ENCODE peak calls at places on chromosomes 4 and X, in seven cellular contexts. C is Peyer's patch, K is A549, E is psoas muscle, G is keratinocyte, O is OCI-LY7, A is HCT116. W is an unnamed sample.

GRCh38 chr4:85028910-85029309 is 62.4 kb upstream of the WDFY3 start:
- DNase-seq in C (no peak), K (no peak), E (no peak), G (no peak), O (no peak), A (no peak), W (no peak)

GRCh38 chr4:74308215-74308614 is at the start of gene EPGN:
- DNase-seq in C (no peak), K (no peak), E (no peak), G (peak; percentile 48), O (no peak), A (no peak), W (no peak)

GRCh38 chr4:88728146-88728545 is 30.5 kb upstream of the NAP1L5 start:
- DNase-seq in C (no peak), K (no peak), E (peak; percentile 69), G (no peak), O (no peak), A (no peak), W (no peak)

GRCh38 chr4:9971711-9972110 is 49.6 kb downstream of the SLC2A9 start:
- DNase-seq in C (no peak), K (no peak), E (no peak), G (no peak), O (no peak), A (no peak), W (no peak)

GRCh38 chrX:108022491-108023089 is 22.3 kb upstream of the VSIG1 start:
- DNase-seq in C (no peak), K (no peak), E (no peak), G (no peak), O (no peak), A (no peak), W (no peak)

GRCh38 chr4:3202836-3203820 is 45.8 kb upstream of the MSANTD1 start:
- DNase-seq in C (no peak), K (no peak), E (no peak), G (no peak), O (no peak), A (no peak), W (no peak)

GRCh38 chr4:78397292-78397630 is 154.3 kb upstream of the ANXA3 start:
- DNase-seq in C (no peak), K (no peak), E (no peak), G (no peak), O (no peak), A (no peak), W (no peak)

GRCh38 chr4:111631157-111631999 is 513.9 kb upstream of the FAM241A start:
- DNase-seq in C (no peak), K (no peak), E (no peak), G (no peak), O (peak; percentile 6), A (peak; percentile 12), W (no peak)

GRCh38 chr4:154399259-154399974 is 92.2 kb downstream of the DCHS2 start:
- DNase-seq in C (no peak), K (peak; percentile 27), E (no peak), G (no peak), O (no peak), A (no peak), W (no peak)

GRCh38 chr4:122606364-122607043 is 14.4 kb downstream of the IL21 start:
- DNase-seq in C (no peak), K (no peak), E (no peak), G (no peak), O (no peak), A (no peak), W (no peak)

GRCh38 chr4:53022162-53023100 is 160.3 kb downstream of the RASL11B start:
- DNase-seq in C (no peak), K (no peak), E (no peak), G (no peak), O (no peak), A (no peak), W (no peak)

GRCh38 chr4:187139116-187139515 is 415.5 kb upstream of the FAT1 start:
- DNase-seq in C (no peak), K (no peak), E (no peak), G (no peak), O (no peak), A (no peak), W (no peak)

GRCh38 chrX:41045960-41046567 is 39.2 kb upstream of the USP9X start:
- DNase-seq in C (no peak), K (no peak), E (no peak), G (no peak), O (no peak), A (no peak), W (no peak)

GRCh38 chr4:153661215-153661822 is 22.8 kb upstream of the TLR2 start:
- DNase-seq in C (no peak), K (no peak), E (no peak), G (no peak), O (no peak), A (no peak), W (no peak)

GRCh38 chrX:74117962-74118361 is 186.0 kb upstream of the ZCCHC13 start:
- DNase-seq in C (no peak), K (no peak), E (no peak), G (no peak), O (no peak), A (no peak), W (no peak)

GRCh38 chrX:104195489-104196084 is 29.3 kb downstream of the FAM199X start:
- DNase-seq in C (no peak), K (peak; percentile 4), E (no peak), G (no peak), O (peak; percentile 35), A (peak; percentile 1), W (no peak)

GRCh38 chr4:8913121-8913857 is 41.6 kb upstream of the HMX1 start:
- DNase-seq in C (peak; percentile 26), K (no peak), E (peak; percentile 22), G (no peak), O (no peak), A (no peak), W (peak; percentile 4)

GRCh38 chr4:70815370-70815769 is 24.3 kb downstream of the GRSF1 start:
- DNase-seq in C (no peak), K (no peak), E (no peak), G (no peak), O (no peak), A (no peak), W (no peak)

GRCh38 chrX:2650037-2650436 is 41.1 kb upstream of the CD99 start:
- DNase-seq in C (no peak), K (no peak), E (no peak), G (no peak), O (no peak), A (no peak), W (no peak)

GRCh38 chrX:39753296-39753996 is 344.3 kb downstream of the BCOR start:
- DNase-seq in C (no peak), K (no peak), E (no peak), G (peak; percentile 50), O (no peak), A (no peak), W (no peak)

GRCh38 chrX:48003367-48003757 is 427 bp downstream of the ZNF182 start:
- DNase-seq in C (peak; percentile 53), K (peak; percentile 4), E (no peak), G (no peak), O (peak; percentile 40), A (no peak), W (no peak)

GRCh38 chr4:179586460-179586859 is 2144.2 kb upstream of the AGA start:
- DNase-seq in C (no peak), K (no peak), E (no peak), G (no peak), O (no peak), A (no peak), W (no peak)

GRCh38 chr4:172983014-172983413 is 185.6 kb upstream of the GALNT7 start:
- DNase-seq in C (no peak), K (no peak), E (no peak), G (no peak), O (no peak), A (no peak), W (no peak)

GRCh38 chrX:28997716-28998115 is 410.5 kb downstream of the IL1RAPL1 start:
- DNase-seq in C (no peak), K (no peak), E (no peak), G (no peak), O (no peak), A (no peak), W (no peak)

DNA sequence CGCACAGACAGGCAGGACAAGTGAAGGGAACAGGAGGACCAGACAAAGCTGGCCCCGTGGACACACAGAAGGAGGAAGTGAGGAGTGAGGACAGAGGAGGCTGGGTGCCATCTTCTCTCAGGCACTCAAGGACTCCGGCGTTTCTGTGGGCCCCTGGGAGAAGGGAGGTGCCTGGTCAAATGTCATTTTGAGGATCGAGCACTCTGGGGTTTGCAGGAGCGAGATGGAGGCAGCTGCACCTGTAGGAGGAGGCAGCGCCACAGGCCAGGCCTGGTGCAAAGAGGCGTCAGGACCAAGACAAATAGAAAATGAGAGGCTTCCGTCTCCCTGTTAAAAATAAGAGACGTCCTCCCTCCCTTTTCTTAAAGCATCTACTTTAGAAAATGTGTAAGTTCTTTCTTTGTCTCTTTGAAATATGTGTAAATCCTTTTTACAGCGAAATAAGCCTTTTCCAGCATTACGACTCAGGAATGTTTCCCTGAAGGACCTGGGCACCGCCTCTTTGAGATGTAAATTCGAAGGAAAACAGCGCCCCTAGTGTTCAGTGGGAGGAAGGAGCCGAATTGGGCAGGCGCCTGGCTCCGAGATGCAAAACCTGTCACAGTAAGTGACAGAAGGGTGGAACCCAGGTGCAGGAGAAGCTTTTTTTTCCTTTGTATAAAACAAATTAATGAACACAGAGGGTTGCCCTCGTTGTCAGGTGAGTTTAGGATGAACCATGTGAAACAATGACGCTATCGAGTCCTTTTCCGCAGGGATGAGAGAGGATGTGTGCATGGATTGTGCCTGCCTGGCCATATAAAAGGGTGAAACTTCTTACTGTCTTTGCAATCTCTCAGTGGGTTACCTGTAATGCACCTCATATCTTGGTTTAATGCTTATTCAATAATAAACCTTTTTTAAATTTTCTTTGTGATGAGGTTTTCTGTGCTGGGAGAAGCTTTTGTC is 1.4 kb upstream of the C4orf50 start:
- DNase-seq in C (peak; percentile 53), K (peak; percentile 44), E (no peak), G (peak; percentile 2), O (peak; percentile 52), A (peak; percentile 36), W (no peak)
- TF ChIP-seq CTCF in C (peak; percentile 55), K (peak; percentile 64), E (peak; percentile 63), G (peak; percentile 53), O (peak; percentile 94), A (peak; percentile 89), W (peak; percentile 69)

DNA sequence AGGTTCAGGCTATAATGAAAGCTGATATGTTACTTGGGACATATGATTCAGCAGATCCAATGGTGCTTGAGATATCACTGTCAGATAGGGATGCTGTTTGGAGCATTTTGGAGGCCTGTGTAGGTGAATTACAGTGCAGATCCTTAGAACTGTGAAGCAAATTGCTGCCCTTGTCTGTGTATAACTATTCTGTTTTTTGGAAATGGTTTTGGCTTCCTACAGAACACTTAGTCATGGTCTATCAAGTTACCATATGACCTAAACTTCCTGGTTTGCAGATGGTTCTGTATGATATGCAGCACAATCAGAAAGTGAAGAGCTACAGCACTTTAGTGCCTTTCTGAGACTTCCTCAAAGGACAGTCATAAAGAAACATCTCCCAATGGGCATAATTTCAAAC is 688.6 kb downstream of the SH3BGRL start:
- DNase-seq in C (no peak), K (no peak), E (no peak), G (no peak), O (no peak), A (no peak), W (no peak)
- H3K9me3 ChIP-seq in C (no peaks in the 10 kb centered on the region), K (no peaks in the 10 kb centered on the region), E (no peaks in the 10 kb centered on the region), G (no peaks in the 10 kb centered on the region), O (no peaks in the 10 kb centered on the region), A (no peaks in the 10 kb centered on the region), W (no peaks in the 10 kb centered on the region)

GRCh38 chr4:140168936-140169335 is 15.0 kb upstream of the MAML3 start:
- DNase-seq in C (no peak), K (no peak), E (no peak), G (no peak), O (no peak), A (no peak), W (no peak)
- H3K4me1 ChIP-seq in C (no peaks in the 10 kb centered on the region), K (no peaks in the 10 kb centered on the region), E (no peaks in the 10 kb centered on the region), G (no peaks in the 10 kb centered on the region), O (no peaks in the 10 kb centered on the region), A (no peaks in the 10 kb centered on the region), W (no peaks in the 10 kb centered on the region)

GRCh38 chr4:40630335-40631021 is 814 bp upstream of the RBM47 start:
- DNase-seq in C (peak; percentile 72), K (peak; percentile 28), E (no peak), G (no peak), O (peak; percentile 62), A (peak; percentile 26), W (no peak)
- TF ChIP-seq CTCF in C (no peak), K (no peak), E (no peak), G (no peak), O (no peak), A (no peak), W (no peak)

W was measured in CD8-positive, alpha-beta T cell.